ENCODE peak calls at places on chromosomes 13 and 19, in eight cellular contexts. One of them, this sample, is unnamed.

GRCh38 chr13:110350509-110350908 is 43.4 kb downstream of the COL4A2 start:
- DNase-seq in esophagus squamous epithelium: no peak
- DNase-seq in uterus: no peak
- DNase-seq in HCT116: no peak
- DNase-seq in IMR-90: no peak
- DNase-seq in heart left ventricle: no peak
- DNase-seq in A549: no peak
- DNase-seq in upper lobe of left lung: no peak
- DNase-seq in this sample: no peak

GRCh38 chr19:56091751-56092546 is 29.1 kb downstream of the ZNF787 start:
- DNase-seq in IMR-90: no peak
- DNase-seq in HCT116: no peak
- DNase-seq in uterus: no peak
- DNase-seq in esophagus squamous epithelium: no peak
- DNase-seq in heart left ventricle: no peak
- DNase-seq in upper lobe of left lung: no peak
- DNase-seq in A549: peak; percentile 61
- DNase-seq in this sample: no peak

GRCh38 chr19:6313398-6313969 is 19.9 kb downstream of the ACER1 start:
- DNase-seq in A549: no peak
- DNase-seq in uterus: no peak
- DNase-seq in IMR-90: no peak
- DNase-seq in heart left ventricle: no peak
- DNase-seq in esophagus squamous epithelium: no peak
- DNase-seq in upper lobe of left lung: no peak
- DNase-seq in HCT116: no peak
- DNase-seq in this sample: no peak

GRCh38 chr13:112715715-112716460 is 26.1 kb downstream of the ATP11A start:
- DNase-seq in IMR-90: no peak
- DNase-seq in esophagus squamous epithelium: no peak
- DNase-seq in A549: no peak
- DNase-seq in uterus: no peak
- DNase-seq in heart left ventricle: no peak
- DNase-seq in upper lobe of left lung: no peak
- DNase-seq in HCT116: no peak
- DNase-seq in this sample: no peak

GRCh38 chr13:39777527-39778061 is 122.1 kb downstream of the COG6 start:
- DNase-seq in A549: peak; percentile 8
- DNase-seq in uterus: no peak
- DNase-seq in IMR-90: peak; percentile 90
- DNase-seq in heart left ventricle: no peak
- DNase-seq in HCT116: peak; percentile 32
- DNase-seq in esophagus squamous epithelium: no peak
- DNase-seq in upper lobe of left lung: no peak
- DNase-seq in this sample: peak; percentile 15

GRCh38 chr13:42594577-42595571 is 20.9 kb downstream of the TNFSF11 start:
- DNase-seq in esophagus squamous epithelium: no peak
- DNase-seq in IMR-90: peak; percentile 66
- DNase-seq in uterus: peak; percentile 52
- DNase-seq in upper lobe of left lung: peak; percentile 60
- DNase-seq in A549: peak; percentile 38
- DNase-seq in heart left ventricle: peak; percentile 23
- DNase-seq in HCT116: peak; percentile 51
- DNase-seq in this sample: peak; percentile 33

GRCh38 chr13:98033277-98034247 is 80.1 kb downstream of the IPO5 start:
- DNase-seq in A549: peak; percentile 13
- DNase-seq in HCT116: peak; percentile 16
- DNase-seq in upper lobe of left lung: no peak
- DNase-seq in heart left ventricle: no peak
- DNase-seq in IMR-90: peak; percentile 44
- DNase-seq in uterus: peak; percentile 25
- DNase-seq in esophagus squamous epithelium: no peak
- DNase-seq in this sample: peak; percentile 17

GRCh38 chr13:67075239-67075638 is 154.9 kb downstream of the PCDH9 start:
- DNase-seq in HCT116: no peak
- DNase-seq in upper lobe of left lung: no peak
- DNase-seq in A549: no peak
- DNase-seq in IMR-90: peak; percentile 15
- DNase-seq in uterus: no peak
- DNase-seq in esophagus squamous epithelium: no peak
- DNase-seq in heart left ventricle: no peak
- DNase-seq in this sample: no peak

GRCh38 chr19:4967738-4968461 is 1.0 kb upstream of the KDM4B start:
- DNase-seq in IMR-90: no peak
- DNase-seq in HCT116: no peak
- DNase-seq in upper lobe of left lung: no peak
- DNase-seq in heart left ventricle: no peak
- DNase-seq in A549: no peak
- DNase-seq in uterus: no peak
- DNase-seq in esophagus squamous epithelium: no peak
- DNase-seq in this sample: no peak

GRCh38 chr13:62643007-62643483 is 1227.4 kb upstream of the PCDH20 start:
- DNase-seq in HCT116: peak; percentile 98
- DNase-seq in A549: no peak
- DNase-seq in uterus: no peak
- DNase-seq in heart left ventricle: no peak
- DNase-seq in upper lobe of left lung: no peak
- DNase-seq in IMR-90: peak; percentile 66
- DNase-seq in esophagus squamous epithelium: no peak
- DNase-seq in this sample: no peak

GRCh38 chr13:73708393-73708985 is 425.7 kb downstream of the KLF12 start:
- DNase-seq in A549: peak; percentile 33
- DNase-seq in uterus: peak; percentile 19
- DNase-seq in HCT116: peak; percentile 57
- DNase-seq in heart left ventricle: peak; percentile 24
- DNase-seq in upper lobe of left lung: peak; percentile 44
- DNase-seq in esophagus squamous epithelium: no peak
- DNase-seq in IMR-90: peak; percentile 71
- DNase-seq in this sample: peak; percentile 69

GRCh38 chr13:48144413-48145035 is 49.6 kb upstream of the MED4 start:
- DNase-seq in uterus: no peak
- DNase-seq in HCT116: no peak
- DNase-seq in IMR-90: peak; percentile 45
- DNase-seq in A549: no peak
- DNase-seq in heart left ventricle: peak; percentile 57
- DNase-seq in esophagus squamous epithelium: no peak
- DNase-seq in upper lobe of left lung: peak; percentile 70
- DNase-seq in this sample: no peak

GRCh38 chr13:48437381-48437780 is 24.5 kb upstream of the LPAR6 start:
- DNase-seq in A549: no peak
- DNase-seq in IMR-90: peak; percentile 45
- DNase-seq in heart left ventricle: peak; percentile 78
- DNase-seq in HCT116: no peak
- DNase-seq in esophagus squamous epithelium: no peak
- DNase-seq in uterus: peak; percentile 60
- DNase-seq in upper lobe of left lung: no peak
- DNase-seq in this sample: no peak

GRCh38 chr19:49642488-49643035 is 553 bp downstream of the SCAF1 start:
- DNase-seq in upper lobe of left lung: no peak
- DNase-seq in IMR-90: no peak
- DNase-seq in esophagus squamous epithelium: no peak
- DNase-seq in uterus: no peak
- DNase-seq in A549: no peak
- DNase-seq in heart left ventricle: no peak
- DNase-seq in HCT116: no peak
- DNase-seq in this sample: no peak

GRCh38 chr19:55348317-55349034 is 6.0 kb downstream of the COX6B2 start:
- DNase-seq in esophagus squamous epithelium: no peak
- DNase-seq in upper lobe of left lung: peak; percentile 65
- DNase-seq in A549: no peak
- DNase-seq in heart left ventricle: no peak
- DNase-seq in HCT116: no peak
- DNase-seq in IMR-90: no peak
- DNase-seq in uterus: no peak
- DNase-seq in this sample: no peak

GRCh38 chr13:84439108-84439507 is 556.8 kb upstream of the SLITRK1 start:
- DNase-seq in HCT116: no peak
- DNase-seq in IMR-90: peak; percentile 58
- DNase-seq in upper lobe of left lung: no peak
- DNase-seq in heart left ventricle: no peak
- DNase-seq in esophagus squamous epithelium: no peak
- DNase-seq in uterus: no peak
- DNase-seq in A549: no peak
- DNase-seq in this sample: no peak

GRCh38 chr19:53868091-53868891 is 608 bp downstream of the MYADM start:
- DNase-seq in A549: peak; percentile 91
- DNase-seq in heart left ventricle: peak; percentile 52
- DNase-seq in HCT116: no peak
- DNase-seq in uterus: peak; percentile 71
- DNase-seq in upper lobe of left lung: peak; percentile 66
- DNase-seq in IMR-90: peak; percentile 42
- DNase-seq in esophagus squamous epithelium: no peak
- DNase-seq in this sample: no peak
- TF ChIP-seq POLR2A in A549: peak; percentile 27
- TF ChIP-seq POLR2A in heart left ventricle: no peak
- TF ChIP-seq POLR2A in HCT116: no peak
- TF ChIP-seq POLR2A in uterus: no peak
- TF ChIP-seq POLR2A in upper lobe of left lung: no peak
- TF ChIP-seq POLR2A in IMR-90: peak; percentile 76
- TF ChIP-seq POLR2A in esophagus squamous epithelium: no peak
- TF ChIP-seq POLR2A in this sample: no peak

GRCh38 chr13:113735194-113735593 is 23.8 kb upstream of the TMEM255B start:
- DNase-seq in esophagus squamous epithelium: no peak
- DNase-seq in HCT116: no peak
- DNase-seq in IMR-90: no peak
- DNase-seq in A549: no peak
- DNase-seq in uterus: no peak
- DNase-seq in heart left ventricle: no peak
- DNase-seq in upper lobe of left lung: no peak
- DNase-seq in this sample: no peak

GRCh38 chr13:113735750-113736149 is 23.3 kb upstream of the TMEM255B start:
- DNase-seq in A549: no peak
- DNase-seq in HCT116: no peak
- DNase-seq in upper lobe of left lung: no peak
- DNase-seq in esophagus squamous epithelium: no peak
- DNase-seq in heart left ventricle: no peak
- DNase-seq in uterus: no peak
- DNase-seq in IMR-90: no peak
- DNase-seq in this sample: no peak

GRCh38 chr13:113736258-113736731 is 22.7 kb upstream of the TMEM255B start:
- DNase-seq in IMR-90: no peak
- DNase-seq in A549: no peak
- DNase-seq in esophagus squamous epithelium: no peak
- DNase-seq in uterus: no peak
- DNase-seq in upper lobe of left lung: no peak
- DNase-seq in HCT116: no peak
- DNase-seq in heart left ventricle: no peak
- DNase-seq in this sample: no peak

GRCh38 chr13:113734099-113734825 is 24.8 kb upstream of the TMEM255B start:
- DNase-seq in HCT116: no peak
- DNase-seq in A549: no peak
- DNase-seq in heart left ventricle: no peak
- DNase-seq in esophagus squamous epithelium: no peak
- DNase-seq in uterus: no peak
- DNase-seq in upper lobe of left lung: no peak
- DNase-seq in IMR-90: no peak
- DNase-seq in this sample: no peak

DNA sequence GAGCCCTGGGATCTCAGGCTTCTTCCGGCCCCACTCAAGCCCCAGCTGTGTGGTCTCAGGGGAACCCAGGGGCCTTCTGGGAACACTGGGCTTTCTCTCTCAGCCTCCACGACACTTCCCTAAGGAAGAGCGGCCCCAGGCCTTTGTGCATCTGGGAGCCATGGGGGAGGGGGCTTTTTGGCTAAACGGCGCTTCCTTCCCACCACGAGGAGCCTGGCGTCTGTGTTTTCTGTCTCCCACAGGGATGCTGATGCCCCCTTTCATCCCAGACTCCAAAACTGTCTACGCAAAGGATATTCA is 24.2 kb upstream of the TMEM255B start:
- DNase-seq in HCT116: no peak
- DNase-seq in esophagus squamous epithelium: no peak
- DNase-seq in upper lobe of left lung: no peak
- DNase-seq in A549: no peak
- DNase-seq in IMR-90: no peak
- DNase-seq in heart left ventricle: no peak
- DNase-seq in uterus: no peak
- DNase-seq in this sample: no peak
- TF ChIP-seq POLR2A in HCT116: no peak
- TF ChIP-seq POLR2A in esophagus squamous epithelium: no peak
- TF ChIP-seq POLR2A in upper lobe of left lung: no peak
- TF ChIP-seq POLR2A in A549: no peak
- TF ChIP-seq POLR2A in IMR-90: no peak
- TF ChIP-seq POLR2A in heart left ventricle: no peak
- TF ChIP-seq POLR2A in uterus: no peak
- TF ChIP-seq POLR2A in this sample: no peak

DNA sequence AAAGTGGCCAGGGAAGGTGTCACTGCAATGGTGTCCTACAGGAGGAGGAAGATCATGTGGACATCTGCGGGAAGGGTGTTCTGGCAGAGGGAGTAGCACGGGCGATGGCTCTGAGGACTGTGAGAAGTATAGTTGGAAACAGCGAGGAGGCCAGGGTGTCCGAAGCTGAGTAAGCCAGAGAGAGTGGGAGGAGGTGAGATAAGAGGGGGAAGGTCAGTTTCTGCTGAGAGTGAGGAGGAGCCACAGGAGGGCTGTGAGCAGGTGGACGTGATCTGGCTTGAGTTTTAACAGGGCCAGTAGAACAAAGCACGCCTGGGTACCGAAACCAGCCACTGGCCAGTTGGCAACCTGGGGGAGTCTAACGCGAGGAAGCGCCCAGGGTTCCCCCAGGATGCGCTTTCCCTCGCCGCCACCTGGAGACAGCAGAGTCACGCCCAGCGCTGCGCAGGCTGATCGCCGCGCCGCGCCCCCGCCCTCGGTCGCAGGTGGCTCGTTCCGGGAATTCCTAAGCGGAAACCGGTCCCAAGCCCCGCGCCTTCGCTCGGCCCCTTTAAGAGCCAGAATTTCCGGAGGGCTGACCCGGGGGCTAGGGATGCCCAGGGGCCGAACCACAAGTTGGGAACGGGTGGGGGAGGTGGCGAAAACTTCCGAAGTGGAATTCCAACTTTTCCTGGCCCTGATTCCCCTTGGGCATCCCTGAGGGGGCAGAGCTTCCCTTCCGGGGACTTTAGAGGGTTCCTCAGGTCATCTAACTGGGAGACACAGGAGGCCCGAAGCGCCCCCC is 1.1 kb upstream of the LSR start:
- DNase-seq in upper lobe of left lung: peak; percentile 84
- DNase-seq in esophagus squamous epithelium: no peak
- DNase-seq in uterus: no peak
- DNase-seq in A549: peak; percentile 78
- DNase-seq in IMR-90: no peak
- DNase-seq in HCT116: peak; percentile 95
- DNase-seq in heart left ventricle: peak; percentile 51
- DNase-seq in this sample: no peak
- TF ChIP-seq POLR2A in upper lobe of left lung: peak; percentile 53
- TF ChIP-seq POLR2A in esophagus squamous epithelium: no peak
- TF ChIP-seq POLR2A in uterus: no peak
- TF ChIP-seq POLR2A in A549: no peak
- TF ChIP-seq POLR2A in IMR-90: no peak
- TF ChIP-seq POLR2A in HCT116: peak; percentile 40
- TF ChIP-seq POLR2A in heart left ventricle: no peak
- TF ChIP-seq POLR2A in this sample: no peak

GRCh38 chr13:40793339-40793738 is 3.9 kb downstream of the SLC25A15 start:
- DNase-seq in HCT116: no peak
- DNase-seq in esophagus squamous epithelium: no peak
- DNase-seq in heart left ventricle: no peak
- DNase-seq in IMR-90: no peak
- DNase-seq in upper lobe of left lung: no peak
- DNase-seq in A549: no peak
- DNase-seq in uterus: no peak
- DNase-seq in this sample: no peak
- TF ChIP-seq POLR2A in HCT116: no peak
- TF ChIP-seq POLR2A in esophagus squamous epithelium: no peak
- TF ChIP-seq POLR2A in heart left ventricle: no peak
- TF ChIP-seq POLR2A in IMR-90: no peak
- TF ChIP-seq POLR2A in upper lobe of left lung: no peak
- TF ChIP-seq POLR2A in A549: no peak
- TF ChIP-seq POLR2A in uterus: no peak
- TF ChIP-seq POLR2A in this sample: no peak

This sample was measured in erythroblast.